ENCODE peak calls at places on chromosomes 12 and 14, in four cellular contexts. One of them, this sample, is unnamed.

GRCh38 chr12:26402648-26403047 is 207.3 kb downstream of the SSPN start:
- DNase-seq in H1: peak
- DNase-seq in IMR-90: no peak
- DNase-seq in H9: peak
- DNase-seq in this sample: peak

GRCh38 chr14:92475451-92476187 is 38.0 kb upstream of the RIN3 start:
- DNase-seq in H9: no peak
- DNase-seq in H1: no peak
- DNase-seq in IMR-90: no peak
- DNase-seq in this sample: no peak

GRCh38 chr14:35632276-35633071 is 98.5 kb downstream of the INSM2 start:
- DNase-seq in H9: no peak
- DNase-seq in IMR-90: peak
- DNase-seq in H1: no peak
- DNase-seq in this sample: no peak

GRCh38 chr14:69982220-69982795 is 103.1 kb downstream of the SMOC1 start:
- DNase-seq in H9: no peak
- DNase-seq in H1: no peak
- DNase-seq in IMR-90: no peak
- DNase-seq in this sample: peak

GRCh38 chr12:75747572-75747995 is 236.2 kb upstream of the KRR1 start:
- DNase-seq in IMR-90: peak
- DNase-seq in H9: no peak
- DNase-seq in H1: no peak
- DNase-seq in this sample: no peak

GRCh38 chr14:101600336-101600890 is 39.1 kb downstream of the DIO3 start:
- DNase-seq in IMR-90: no peak
- DNase-seq in H9: no peak
- DNase-seq in H1: no peak
- DNase-seq in this sample: no peak

GRCh38 chr14:102279688-102280348 is 25.1 kb downstream of the MOK start:
- DNase-seq in H9: no peak
- DNase-seq in H1: no peak
- DNase-seq in IMR-90: peak
- DNase-seq in this sample: peak

GRCh38 chr14:22432348-22432976 is 156.6 kb downstream of the DAD1 start:
- DNase-seq in H9: no peak
- DNase-seq in H1: no peak
- DNase-seq in IMR-90: peak
- DNase-seq in this sample: no peak

GRCh38 chr12:6192604-6193380 is 7.4 kb upstream of the CD9 start:
- DNase-seq in IMR-90: no peak
- DNase-seq in H9: no peak
- DNase-seq in H1: no peak
- DNase-seq in this sample: no peak

GRCh38 chr12:131131077-131131807 is 177.5 kb downstream of the ADGRD1 start:
- DNase-seq in H1: no peak
- DNase-seq in IMR-90: no peak
- DNase-seq in H9: no peak
- DNase-seq in this sample: no peak

GRCh38 chr12:89278169-89278568 is 74.1 kb downstream of the DUSP6 start:
- DNase-seq in H1: no peak
- DNase-seq in H9: no peak
- DNase-seq in IMR-90: no peak
- DNase-seq in this sample: peak

GRCh38 chr14:56153271-56153670 is 35.1 kb downstream of the PELI2 start:
- DNase-seq in H9: no peak
- DNase-seq in IMR-90: peak
- DNase-seq in H1: no peak
- DNase-seq in this sample: no peak

GRCh38 chr12:112906712-112907414 is at the start of gene OAS1:
- DNase-seq in H1: no peak
- DNase-seq in H9: no peak
- DNase-seq in IMR-90: peak
- DNase-seq in this sample: peak

GRCh38 chr12:89353188-89353822 is 1.0 kb upstream of the DUSP6 start:
- DNase-seq in H9: peak
- DNase-seq in H1: no peak
- DNase-seq in IMR-90: peak
- DNase-seq in this sample: peak

GRCh38 chr12:121811434-121812319 is 7.9 kb downstream of the SETD1B start:
- DNase-seq in H9: peak
- DNase-seq in H1: no peak
- DNase-seq in IMR-90: peak
- DNase-seq in this sample: peak

GRCh38 chr12:116502141-116502725 is 56.9 kb upstream of the MAP1LC3B2 start:
- DNase-seq in IMR-90: no peak
- DNase-seq in H1: no peak
- DNase-seq in H9: no peak
- DNase-seq in this sample: peak

GRCh38 chr12:356276-356988 is 32.7 kb downstream of the KDM5A start:
- DNase-seq in H1: no peak
- DNase-seq in H9: no peak
- DNase-seq in IMR-90: peak
- DNase-seq in this sample: no peak

GRCh38 chr12:124693356-124693755 is 125.9 kb upstream of the NCOR2 start:
- DNase-seq in H1: no peak
- DNase-seq in H9: no peak
- DNase-seq in IMR-90: no peak
- DNase-seq in this sample: no peak

GRCh38 chr12:93762059-93762719 is 85.0 kb downstream of the CRADD start:
- DNase-seq in H1: no peak
- DNase-seq in IMR-90: peak
- DNase-seq in H9: no peak
- DNase-seq in this sample: no peak

DNA sequence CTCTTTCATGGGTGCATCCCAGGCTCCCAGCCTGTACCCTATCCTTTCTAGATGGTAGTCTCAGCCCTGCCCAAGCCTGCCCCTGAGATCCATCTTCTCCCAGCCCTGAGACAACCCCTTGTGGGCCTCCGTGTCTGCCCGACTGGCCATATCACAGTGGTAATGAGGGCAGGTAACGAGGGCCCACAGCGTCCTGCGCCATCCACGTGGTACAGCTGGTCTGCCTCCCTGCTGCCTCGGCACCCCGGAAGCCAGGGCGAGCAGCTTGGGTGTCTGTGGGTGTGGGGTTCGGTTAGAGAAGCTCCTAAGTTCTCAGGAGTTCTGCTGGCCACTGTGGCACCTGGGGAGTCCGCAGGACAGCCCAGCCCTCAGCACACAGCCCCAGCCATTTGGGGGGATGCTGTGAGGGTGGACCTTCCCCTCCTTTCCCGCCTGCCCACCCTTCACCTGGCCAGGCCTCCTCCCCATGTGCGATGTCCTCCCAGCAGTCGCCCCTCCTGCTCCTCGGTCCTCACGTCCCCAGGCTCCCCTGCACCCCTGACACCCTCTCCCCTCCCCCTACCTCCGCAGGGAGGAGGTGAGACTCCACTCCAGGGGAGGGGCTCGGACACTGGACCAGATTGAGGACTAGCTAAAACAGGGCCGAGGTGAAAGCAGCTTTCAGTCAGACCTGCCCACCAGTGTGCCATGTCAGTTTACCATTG is 68.9 kb downstream of the KIF26A start:
- DNase-seq in IMR-90: no peak
- DNase-seq in H1: no peak
- DNase-seq in H9: no peak
- DNase-seq in this sample: no peak
- H4K5ac ChIP-seq in IMR-90: no peak
- H4K5ac ChIP-seq in H1: no peak
- H4K5ac ChIP-seq in H9: no peak
- H4K5ac ChIP-seq in this sample: no peak

DNA sequence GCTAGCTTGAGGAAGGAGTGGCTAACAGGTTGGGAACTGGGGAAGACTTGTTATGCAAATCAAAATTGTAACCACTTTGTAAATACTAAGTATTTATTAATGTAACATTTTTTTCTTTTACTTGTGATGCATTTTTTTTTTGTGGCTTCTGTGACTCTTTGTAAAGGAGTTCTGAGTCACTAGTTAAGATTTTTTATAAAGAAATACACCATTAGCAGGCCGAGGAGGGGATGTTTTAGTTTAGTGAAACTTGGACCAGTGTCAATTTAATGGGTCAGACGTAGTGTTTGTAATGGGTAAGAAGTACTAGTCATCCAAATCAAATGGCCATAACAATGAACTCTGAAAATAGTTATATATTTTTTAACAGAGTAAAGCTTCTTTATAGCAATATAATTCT is 43.1 kb downstream of the AKAP6 start:
- DNase-seq in IMR-90: peak
- DNase-seq in H9: no peak
- DNase-seq in H1: no peak
- DNase-seq in this sample: no peak
- H3K9ac ChIP-seq in IMR-90: no peak
- H3K9ac ChIP-seq in H9: no peak
- H3K9ac ChIP-seq in H1: no peak
- H3K9ac ChIP-seq in this sample: no peak

GRCh38 chr12:68331869-68332725 is at the start of gene MDM1:
- DNase-seq in H1: peak
- DNase-seq in IMR-90: peak
- DNase-seq in H9: peak
- DNase-seq in this sample: peak
- H3K18ac ChIP-seq in H1: peak
- H3K18ac ChIP-seq in IMR-90: peak
- H3K18ac ChIP-seq in H9: no peak
- H3K18ac ChIP-seq in this sample: no peak

DNA sequence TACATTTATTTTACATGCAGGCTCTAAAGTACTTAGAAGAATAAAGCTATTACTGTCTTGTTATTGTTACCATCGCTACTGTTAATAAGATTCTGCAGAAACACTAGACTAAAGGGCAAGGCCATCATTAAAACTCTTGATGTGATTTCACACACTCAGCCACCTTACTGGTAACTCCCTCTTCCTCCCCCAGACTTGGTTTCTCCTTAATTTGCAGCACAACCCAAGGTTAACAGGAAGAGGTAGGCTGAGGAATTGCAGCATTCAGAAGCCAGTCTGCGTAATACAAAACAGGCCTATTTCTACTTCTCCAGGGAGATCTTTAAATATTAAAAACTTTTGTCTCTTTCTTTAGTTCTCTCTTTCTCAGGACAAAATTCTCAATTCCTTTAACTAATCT is 210.3 kb downstream of the BTG1 start:
- DNase-seq in H9: no peak
- DNase-seq in IMR-90: no peak
- DNase-seq in H1: no peak
- DNase-seq in this sample: no peak
- H4K5ac ChIP-seq in H9: no peak
- H4K5ac ChIP-seq in IMR-90: no peak
- H4K5ac ChIP-seq in H1: no peak
- H4K5ac ChIP-seq in this sample: no peak

DNA sequence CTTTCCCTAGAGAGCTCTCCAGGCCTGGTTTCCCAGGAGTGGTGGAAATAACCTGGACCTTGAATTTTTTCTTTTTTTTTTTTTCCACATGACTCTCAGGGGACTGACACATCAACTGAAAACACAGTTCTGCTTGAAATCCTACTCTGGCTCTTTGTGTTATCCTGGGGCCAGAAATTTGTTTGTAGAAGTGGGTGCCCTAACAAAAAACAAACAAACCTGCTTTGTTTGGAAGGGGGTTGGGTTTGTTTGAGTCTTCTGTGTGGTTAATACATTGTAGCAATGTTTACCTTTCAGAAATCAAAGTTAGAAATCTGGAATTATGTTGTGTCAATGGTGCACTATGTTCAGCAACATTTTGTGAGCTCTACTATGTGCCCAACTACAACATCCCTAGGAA is 1.3 kb upstream of the IGF1 start:
- DNase-seq in IMR-90: no peak
- DNase-seq in H1: no peak
- DNase-seq in H9: no peak
- DNase-seq in this sample: no peak
- H3K9ac ChIP-seq in IMR-90: no peak
- H3K9ac ChIP-seq in H1: no peak
- H3K9ac ChIP-seq in H9: no peak
- H3K9ac ChIP-seq in this sample: no peak

DNA sequence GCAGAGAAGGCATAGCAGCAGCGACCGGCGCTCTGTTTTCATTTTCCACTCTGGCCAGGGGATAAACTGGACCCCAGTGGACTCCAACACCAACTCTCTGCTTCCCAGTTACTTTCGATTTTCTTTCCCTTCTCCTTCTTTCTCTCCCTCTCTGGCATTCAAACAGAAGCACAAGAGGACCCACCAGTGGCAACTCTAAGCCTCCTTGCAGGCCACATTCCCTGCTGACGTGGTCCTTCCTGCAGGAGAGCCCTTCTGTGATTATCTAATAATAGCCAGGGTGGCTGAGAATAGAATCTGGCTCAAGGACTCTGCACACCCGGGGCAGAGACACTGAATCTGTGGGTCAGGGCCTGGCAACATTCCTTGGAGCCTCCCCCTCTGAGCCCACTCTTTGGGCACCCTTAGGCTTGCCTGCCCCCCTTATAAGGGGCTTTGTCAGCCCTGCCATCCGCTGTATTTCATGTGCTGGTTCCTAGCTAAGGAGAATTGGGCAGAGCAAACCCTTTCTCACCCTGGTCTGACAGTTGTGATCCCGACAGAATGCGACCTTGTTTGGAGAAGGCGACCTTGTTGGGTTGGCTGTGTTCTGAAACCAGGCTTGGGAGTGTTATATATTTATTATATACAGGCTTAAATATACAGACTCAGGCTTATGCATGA is 8.2 kb upstream of the HOXC6 start:
- DNase-seq in H1: no peak
- DNase-seq in H9: no peak
- DNase-seq in IMR-90: no peak
- DNase-seq in this sample: no peak
- H3K18ac ChIP-seq in H1: no peak
- H3K18ac ChIP-seq in H9: no peak
- H3K18ac ChIP-seq in IMR-90: no peak
- H3K18ac ChIP-seq in this sample: no peak

GRCh38 chr14:23910876-23911210 is 42.7 kb upstream of the DHRS4 start:
- DNase-seq in H1: no peak
- DNase-seq in IMR-90: no peak
- DNase-seq in H9: no peak
- DNase-seq in this sample: no peak
- H4K5ac ChIP-seq in H1: no peak
- H4K5ac ChIP-seq in IMR-90: no peak
- H4K5ac ChIP-seq in H9: no peak
- H4K5ac ChIP-seq in this sample: no peak

DNA sequence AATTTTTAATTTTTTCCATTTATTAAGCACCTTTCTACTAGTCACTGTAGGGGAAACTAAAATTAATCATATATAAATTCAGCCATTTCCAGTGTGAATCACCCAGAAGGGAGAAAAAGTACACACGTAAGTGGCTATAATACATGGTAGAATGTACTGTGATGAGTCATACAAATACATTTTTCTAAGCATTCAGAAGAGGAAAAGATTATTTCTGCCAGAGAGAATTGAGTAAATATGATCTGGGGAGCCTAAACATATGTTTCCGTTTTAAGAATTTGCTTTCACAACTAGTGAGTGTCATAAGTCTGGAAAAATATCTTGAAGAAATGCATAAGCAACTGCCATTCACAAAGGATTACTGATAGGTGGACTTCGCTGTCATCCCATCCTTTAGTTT is 102.8 kb downstream of the TGFB3 start:
- DNase-seq in IMR-90: peak
- DNase-seq in H9: no peak
- DNase-seq in H1: no peak
- DNase-seq in this sample: no peak
- H3K9ac ChIP-seq in IMR-90: no peak
- H3K9ac ChIP-seq in H9: no peak
- H3K9ac ChIP-seq in H1: no peak
- H3K9ac ChIP-seq in this sample: no peak